ENCODE peak calls at places on chromosome 11, in four cellular contexts. Y is dorsolateral prefrontal cortex, I is OCI-LY7, S is AG09319. V is an unnamed sample.

GRCh38 chr11:130776044-130776390 is 140.3 kb downstream of the SNX19 start:
- DNase-seq in Y (no peak), I (no peak), S (no peak), V (no peak)

GRCh38 chr11:117528061-117528780 is 200.6 kb downstream of the CEP164 start:
- DNase-seq in Y (no peak), I (no peak), S (no peak), V (no peak)

GRCh38 chr11:12199231-12199948 is 89.0 kb downstream of the MICAL2 start:
- DNase-seq in Y (no peak), I (no peak), S (no peak), V (no peak)

GRCh38 chr11:20131744-20132666 is 28.3 kb downstream of the DBX1 start:
- DNase-seq in Y (peak; percentile 71), I (peak; percentile 17), S (peak; percentile 30), V (no peak)

GRCh38 chr11:36222755-36223635 is 66.2 kb downstream of the COMMD9 start:
- DNase-seq in Y (no peak), I (no peak), S (no peak), V (no peak)

GRCh38 chr11:35794850-35795249 is 132.3 kb downstream of the TRIM44 start:
- DNase-seq in Y (no peak), I (no peak), S (peak; percentile 30), V (no peak)

GRCh38 chr11:101880208-101880607 is 34.6 kb upstream of the CEP126 start:
- DNase-seq in Y (no peak), I (peak; percentile 61), S (no peak), V (no peak)

GRCh38 chr11:20353829-20354434 is 9.6 kb upstream of the HTATIP2 start:
- DNase-seq in Y (peak; percentile 44), I (peak; percentile 35), S (no peak), V (no peak)

GRCh38 chr11:111978028-111978771 is 41.1 kb downstream of the DIXDC1 start:
- DNase-seq in Y (peak; percentile 86), I (no peak), S (peak; percentile 30), V (peak; percentile 32)

GRCh38 chr11:34633990-34634725 is 13.3 kb downstream of the EHF start:
- DNase-seq in Y (no peak), I (peak; percentile 36), S (no peak), V (peak; percentile 13)

GRCh38 chr11:64276653-64277431 is 7.6 kb downstream of the BAD start:
- DNase-seq in Y (no peak), I (no peak), S (no peak), V (no peak)

GRCh38 chr11:32068134-32068533 is 22.7 kb upstream of the RCN1 start:
- DNase-seq in Y (no peak), I (no peak), S (no peak), V (no peak)

GRCh38 chr11:124799384-124800225 is 601 bp downstream of the MSANTD2 start:
- DNase-seq in Y (no peak), I (peak; percentile 62), S (no peak), V (no peak)

GRCh38 chr11:43998308-43998707 is 49.5 kb upstream of the ACCSL start:
- DNase-seq in Y (no peak), I (no peak), S (no peak), V (no peak)

GRCh38 chr11:94511932-94512781 is at the start of gene C11orf97:
- DNase-seq in Y (peak; percentile 67), I (no peak), S (no peak), V (no peak)

GRCh38 chr11:72233773-72234513 is 9.4 kb downstream of the INPPL1 start:
- DNase-seq in Y (no peak), I (no peak), S (no peak), V (no peak)

GRCh38 chr11:60942207-60942606 is 9.8 kb downstream of the SLC15A3 start:
- DNase-seq in Y (no peak), I (no peak), S (no peak), V (no peak)

GRCh38 chr11:11313426-11313825 is 39.6 kb downstream of the CSNK2A3 start:
- DNase-seq in Y (no peak), I (no peak), S (no peak), V (peak; percentile 59)

GRCh38 chr11:17691550-17691949 is 27.8 kb upstream of the MYOD1 start:
- DNase-seq in Y (no peak), I (no peak), S (no peak), V (no peak)

GRCh38 chr11:103601230-103601846 is 435.1 kb upstream of the DDI1 start:
- DNase-seq in Y (no peak), I (peak; percentile 36), S (peak; percentile 40), V (peak; percentile 44)

GRCh38 chr11:13145461-13145860 is 132.1 kb upstream of the BMAL1 start:
- DNase-seq in Y (no peak), I (no peak), S (no peak), V (no peak)

GRCh38 chr11:44589301-44589700 is 23.8 kb downstream of the CD82 start:
- DNase-seq in Y (peak; percentile 51), I (no peak), S (peak; percentile 48), V (no peak)

GRCh38 chr11:115334932-115335788 is 169.1 kb downstream of the CADM1 start:
- DNase-seq in Y (no peak), I (peak; percentile 64), S (no peak), V (peak; percentile 4)

GRCh38 chr11:9759519-9760179 is 95.8 kb downstream of the SWAP70 start:
- DNase-seq in Y (peak; percentile 88), I (peak; percentile 78), S (peak; percentile 86), V (peak; percentile 99)

GRCh38 chr11:60769273-60769672 is 12.6 kb downstream of the MS4A15 start:
- DNase-seq in Y (no peak), I (no peak), S (no peak), V (no peak)

GRCh38 chr11:95791385-95792033 is 1.2 kb downstream of the CEP57 start:
- DNase-seq in Y (no peak), I (no peak), S (no peak), V (no peak)

GRCh38 chr11:91926967-91927366 is 297.7 kb upstream of the FAT3 start:
- DNase-seq in Y (no peak), I (no peak), S (no peak), V (no peak)

GRCh38 chr11:118161786-118162185 is 9.2 kb upstream of the SCN4B start:
- DNase-seq in Y (no peak), I (no peak), S (no peak), V (no peak)

GRCh38 chr11:76682681-76683080 is 12.1 kb upstream of the LRRC32 start:
- DNase-seq in Y (no peak), I (peak; percentile 56), S (no peak), V (no peak)

GRCh38 chr11:396948-397548 is 3.0 kb downstream of the PKP3 start:
- DNase-seq in Y (peak; percentile 75), I (no peak), S (peak; percentile 16), V (no peak)

GRCh38 chr11:6876914-6877313 is 489 bp downstream of the OR10A4 start:
- DNase-seq in Y (no peak), I (no peak), S (no peak), V (no peak)

GRCh38 chr11:1217151-1217550 is 5.7 kb upstream of the MUC5B start:
- DNase-seq in Y (no peak), I (no peak), S (no peak), V (no peak)

GRCh38 chr11:403761-404431 is 9.9 kb downstream of the PKP3 start:
- DNase-seq in Y (no peak), I (no peak), S (no peak), V (no peak)

GRCh38 chr11:112265659-112266409 is 5.2 kb upstream of the PLET1 start:
- DNase-seq in Y (no peak), I (no peak), S (no peak), V (no peak)

GRCh38 chr11:122098223-122098980 is 17.6 kb downstream of the BLID start:
- DNase-seq in Y (no peak), I (no peak), S (no peak), V (no peak)

GRCh38 chr11:371051-371450 is 1.8 kb downstream of the B4GALNT4 start:
- DNase-seq in Y (no peak), I (no peak), S (no peak), V (no peak)

GRCh38 chr11:33942954-33943353 is 51.1 kb upstream of the LMO2 start:
- DNase-seq in Y (no peak), I (peak; percentile 7), S (peak; percentile 20), V (peak; percentile 33)

GRCh38 chr11:134578807-134579708 is 167.0 kb upstream of the B3GAT1 start:
- DNase-seq in Y (no peak), I (no peak), S (no peak), V (no peak)
- TF ChIP-seq CTCF in Y (no peak), I (no peak), S (no peak), V (no peak)

GRCh38 chr11:2891291-2891690 is 5.7 kb upstream of the CDKN1C start:
- DNase-seq in Y (no peak), I (no peak), S (no peak), V (no peak)
- TF ChIP-seq CTCF in Y (no peak), I (peak; percentile 41), S (no peak), V (no peak)

GRCh38 chr11:67251841-67252240 is 14.4 kb upstream of the GRK2 start:
- DNase-seq in Y (no peak), I (no peak), S (no peak), V (no peak)

GRCh38 chr11:67254768-67255167 is 11.5 kb upstream of the GRK2 start:
- DNase-seq in Y (no peak), I (no peak), S (no peak), V (no peak)

GRCh38 chr11:67253872-67254624 is 12.2 kb upstream of the GRK2 start:
- DNase-seq in Y (no peak), I (no peak), S (no peak), V (no peak)

GRCh38 chr11:67250059-67251043 is 15.9 kb upstream of the GRK2 start:
- DNase-seq in Y (no peak), I (no peak), S (no peak), V (no peak)

GRCh38 chr11:67252831-67253239 is 13.4 kb upstream of the GRK2 start:
- DNase-seq in Y (no peak), I (peak; percentile 59), S (no peak), V (no peak)
- TF ChIP-seq CTCF in Y (peak; percentile 35), I (peak; percentile 72), S (peak; percentile 31), V (peak; percentile 48)

GRCh38 chr11:107017433-107018227 is 646 bp downstream of the GUCY1A2 start:
- DNase-seq in Y (peak; percentile 49), I (no peak), S (no peak), V (no peak)
- TF ChIP-seq CTCF in Y (peak; percentile 70), I (peak; percentile 28), S (peak; percentile 63), V (peak; percentile 58)

GRCh38 chr11:69844396-69844795 is 25.2 kb upstream of the FGF3 start:
- DNase-seq in Y (no peak), I (no peak), S (no peak), V (no peak)
- TF ChIP-seq CTCF in Y (no peak), I (no peak), S (no peak), V (no peak)

GRCh38 chr11:27187848-27188621 is 147.4 kb downstream of the BBOX1 start:
- DNase-seq in Y (no peak), I (no peak), S (no peak), V (no peak)

GRCh38 chr11:27191061-27191460 is 150.4 kb downstream of the BBOX1 start:
- DNase-seq in Y (no peak), I (no peak), S (no peak), V (no peak)

GRCh38 chr11:27184458-27185312 is 144.1 kb downstream of the BBOX1 start:
- DNase-seq in Y (no peak), I (no peak), S (no peak), V (no peak)

GRCh38 chr11:27183672-27184457 is 143.2 kb downstream of the BBOX1 start:
- DNase-seq in Y (peak; percentile 34), I (peak; percentile 64), S (peak; percentile 62), V (peak; percentile 38)

GRCh38 chr11:27187075-27187847 is 146.6 kb downstream of the BBOX1 start:
- DNase-seq in Y (no peak), I (no peak), S (no peak), V (no peak)
- TF ChIP-seq CTCF in Y (no peak), I (no peak), S (no peak), V (no peak)

V was measured in AG09309.